ENCODE peak calls at places on chromosomes 7 and 10, in four cellular contexts. I is GM04503, F is Right ventricle myocardium inferior, T is GM12891. A is an unnamed sample.

GRCh38 chr7:50266893-50267386 is 37.6 kb upstream of the IKZF1 start:
- DNase-seq in I (no peak), F (no peak), T (no peak), A (peak; percentile 98)

GRCh38 chr10:102773986-102774385 is 30.2 kb downstream of the WBP1L start:
- DNase-seq in I (no peak), F (peak; percentile 76), T (no peak), A (peak; percentile 56)

GRCh38 chr7:138720286-138720685 is 19.1 kb upstream of the SVOPL start:
- DNase-seq in I (no peak), F (no peak), T (no peak), A (no peak)

GRCh38 chr7:30566596-30566995 is 28.1 kb upstream of the GARS1 start:
- DNase-seq in I (no peak), F (no peak), T (no peak), A (no peak)

GRCh38 chr10:128386816-128387604 is 260.8 kb upstream of the MKI67 start:
- DNase-seq in I (no peak), F (no peak), T (no peak), A (no peak)

GRCh38 chr10:109902992-109903947 is 20.0 kb downstream of the XPNPEP1 start:
- DNase-seq in I (no peak), F (no peak), T (no peak), A (no peak)

GRCh38 chr7:144763291-144763690 is 72.6 kb downstream of the TPK1 start:
- DNase-seq in I (no peak), F (no peak), T (no peak), A (no peak)

GRCh38 chr7:139452948-139453672 is 30.4 kb downstream of the KLRG2 start:
- DNase-seq in I (peak; percentile 51), F (no peak), T (no peak), A (no peak)

GRCh38 chr7:154640917-154641316 is 362.0 kb downstream of the PAXIP1 start:
- DNase-seq in I (no peak), F (no peak), T (no peak), A (no peak)

GRCh38 chr7:49623943-49624342 is 149.5 kb upstream of the VWC2 start:
- DNase-seq in I (no peak), F (no peak), T (no peak), A (no peak)

GRCh38 chr10:28541695-28542365 is 8.9 kb downstream of the WAC start:
- DNase-seq in I (no peak), F (no peak), T (no peak), A (no peak)

GRCh38 chr10:97718659-97719142 is 5.2 kb downstream of the MARVELD1 start:
- DNase-seq in I (no peak), F (no peak), T (no peak), A (no peak)

GRCh38 chr7:81111781-81112540 is 193.1 kb upstream of the SEMA3C start:
- DNase-seq in I (no peak), F (no peak), T (no peak), A (no peak)

GRCh38 chr10:13239923-13240322 is 5.7 kb upstream of the UCMA start:
- DNase-seq in I (no peak), F (no peak), T (no peak), A (no peak)

GRCh38 chr7:157576415-157576814 is 239.6 kb downstream of the DNAJB6 start:
- DNase-seq in I (no peak), F (no peak), T (no peak), A (no peak)

GRCh38 chr10:30553018-30553624 is 76.4 kb downstream of the LYZL2 start:
- DNase-seq in I (no peak), F (no peak), T (no peak), A (no peak)

GRCh38 chr7:35571596-35572240 is 123.2 kb downstream of the HERPUD2 start:
- DNase-seq in I (no peak), F (no peak), T (no peak), A (no peak)

GRCh38 chr10:17644485-17644964 is 574 bp downstream of the STAM start:
- DNase-seq in I (no peak), F (no peak), T (no peak), A (no peak)

GRCh38 chr10:71649631-71650030 is 69.9 kb downstream of the C10orf105 start:
- DNase-seq in I (no peak), F (no peak), T (no peak), A (no peak)

GRCh38 chr10:101749033-101749432 is 26.9 kb downstream of the FGF8 start:
- DNase-seq in I (no peak), F (no peak), T (no peak), A (no peak)

GRCh38 chr10:129033354-129033729 is 433.7 kb upstream of the MGMT start:
- DNase-seq in I (no peak), F (no peak), T (no peak), A (no peak)

GRCh38 chr7:4266270-4267040 is 415.6 kb upstream of the FOXK1 start:
- DNase-seq in I (no peak), F (no peak), T (no peak), A (no peak)

GRCh38 chr10:6300106-6300783 is 97.5 kb downstream of the PFKFB3 start:
- DNase-seq in I (no peak), F (no peak), T (peak; percentile 25), A (peak; percentile 28)

GRCh38 chr10:119620241-119620753 is 23.5 kb upstream of the TIAL1 start:
- DNase-seq in I (no peak), F (no peak), T (no peak), A (no peak)